ENCODE peak calls at places on chromosomes 13 and 19, in five cellular contexts. Z, O, J, Y and E are unnamed samples.

GRCh38 chr19:51976852-51977251 is 9.8 kb downstream of the ZNF350 start:
- DNase-seq in Z (no peak), O (no peak), J (no peak), Y (no peak), E (no peak)

GRCh38 chr19:58511353-58512208 is at the start of gene SLC27A5:
- DNase-seq in Z (no peak), O (no peak), J (no peak), Y (no peak), E (no peak)

GRCh38 chr19:47351545-47351944 is 2.4 kb downstream of the DHX34 start:
- DNase-seq in Z (no peak), O (peak), J (peak), Y (peak), E (peak)

GRCh38 chr13:60655268-60655667 is 258.2 kb downstream of the TDRD3 start:
- DNase-seq in Z (no peak), O (peak), J (no peak), Y (peak), E (no peak)

GRCh38 chr19:39413269-39413902 is 917 bp downstream of the PLEKHG2 start:
- DNase-seq in Z (no peak), O (peak), J (peak), Y (peak), E (no peak)

GRCh38 chr19:45423033-45423588 is 606 bp downstream of the ERCC1 start:
- DNase-seq in Z (no peak), O (no peak), J (no peak), Y (no peak), E (no peak)

GRCh38 chr19:46791944-46792343 is 3.5 kb upstream of the SLC1A5 start:
- DNase-seq in Z (no peak), O (peak), J (no peak), Y (peak), E (no peak)

GRCh38 chr13:65555973-65556372 is 1674.2 kb downstream of the PCDH9 start:
- DNase-seq in Z (no peak), O (no peak), J (no peak), Y (no peak), E (no peak)

GRCh38 chr13:41356788-41357187 is 45.7 kb downstream of the NAA16 start:
- DNase-seq in Z (no peak), O (no peak), J (no peak), Y (no peak), E (no peak)

GRCh38 chr19:39347332-39348227 is 5.4 kb downstream of the SAMD4B start:
- DNase-seq in Z (no peak), O (no peak), J (peak), Y (peak), E (no peak)

GRCh38 chr13:111941845-111942447 is 125.0 kb upstream of the SOX1 start:
- DNase-seq in Z (no peak), O (no peak), J (no peak), Y (no peak), E (peak)

GRCh38 chr19:43651758-43652545 is 12.3 kb upstream of the CADM4 start:
- DNase-seq in Z (no peak), O (peak), J (peak), Y (peak), E (peak)
- H4K8ac ChIP-seq in Z (peak), O (no peak), J (no peak), Y (peak), E (no peak)

GRCh38 chr13:31161583-31162150 is at the start of gene HSPH1:
- DNase-seq in Z (peak), O (peak), J (peak), Y (peak), E (peak)
- H2BK5ac ChIP-seq in Z (peak), O (no peak), J (peak), Y (peak), E (no peak)

GRCh38 chr19:19655641-19656343 is 7.7 kb downstream of the ATP13A1 start:
- DNase-seq in Z (no peak), O (no peak), J (no peak), Y (no peak), E (no peak)

GRCh38 chr19:19655051-19655594 is 8.4 kb downstream of the ATP13A1 start:
- DNase-seq in Z (no peak), O (no peak), J (no peak), Y (no peak), E (peak)

GRCh38 chr19:19653597-19654147 is 9.8 kb downstream of the ATP13A1 start:
- DNase-seq in Z (no peak), O (no peak), J (no peak), Y (no peak), E (no peak)

GRCh38 chr19:19652482-19653295 is 9.2 kb upstream of the GMIP start:
- DNase-seq in Z (no peak), O (no peak), J (peak), Y (no peak), E (no peak)

GRCh38 chr19:19654441-19654840 is 9.0 kb downstream of the ATP13A1 start:
- DNase-seq in Z (no peak), O (no peak), J (no peak), Y (no peak), E (no peak)
- H4K8ac ChIP-seq in Z (no peak), O (no peak), J (no peak), Y (no peak), E (no peak)

GRCh38 chr19:43562211-43562697 is 13.1 kb downstream of the XRCC1 start:
- DNase-seq in Z (no peak), O (no peak), J (no peak), Y (no peak), E (no peak)
- H2BK5ac ChIP-seq in Z (no peak), O (no peak), J (peak), Y (no peak), E (no peak)